ENCODE peak calls at places on chromosomes 11 and 22, in eight cellular contexts. G is T-helper 22 cell, E is Caki2, R is NAMALWA, W is mucosa of gallbladder, J is RWPE1, Y is T follicular helper cell, B is NCI-H1105 treated with DMSO at 0.1 percent for 48 hours. V is an unnamed sample.

GRCh38 chr22:33677536-33677935 is 242.7 kb downstream of the LARGE1 start:
- DNase-seq in G (no peak), E (no peak), R (no peak), W (no peak), J (no peak), Y (no peak), B (no peak), V (no peak)

GRCh38 chr11:47241740-47242400 is 6.7 kb downstream of the ACP2 start:
- DNase-seq in G (no peak), E (no peak), R (no peak), W (no peak), J (no peak), Y (no peak), B (no peak), V (no peak)

GRCh38 chr11:68014157-68014965 is 4.2 kb downstream of the ALDH3B1 start:
- DNase-seq in G (no peak), E (peak), R (no peak), W (peak), J (peak), Y (no peak), B (no peak), V (no peak)

GRCh38 chr11:68191661-68192579 is 21.2 kb downstream of the KMT5B start:
- DNase-seq in G (no peak), E (peak), R (no peak), W (no peak), J (no peak), Y (no peak), B (no peak), V (no peak)

GRCh38 chr22:32587449-32587848 is 112.8 kb downstream of the FBXO7 start:
- DNase-seq in G (no peak), E (no peak), R (no peak), W (no peak), J (no peak), Y (no peak), B (no peak), V (no peak)

GRCh38 chr11:82775736-82776346 is 42.2 kb upstream of the FAM181B start:
- DNase-seq in G (no peak), E (peak), R (peak), W (no peak), J (peak), Y (no peak), B (no peak), V (peak)

GRCh38 chr22:45608763-45609180 is 62.9 kb upstream of the ATXN10 start:
- DNase-seq in G (no peak), E (peak), R (no peak), W (no peak), J (no peak), Y (no peak), B (no peak), V (peak)

GRCh38 chr22:36160499-36160942 is at the start of gene APOL3:
- DNase-seq in G (peak), E (no peak), R (peak), W (peak), J (peak), Y (peak), B (no peak), V (peak)

GRCh38 chr11:88575876-88576275 is 238.3 kb upstream of the CTSC start:
- DNase-seq in G (no peak), E (no peak), R (no peak), W (no peak), J (no peak), Y (no peak), B (no peak), V (no peak)

GRCh38 chr11:112017538-112017937 is 7.7 kb upstream of the DLAT start:
- DNase-seq in G (no peak), E (no peak), R (no peak), W (peak), J (no peak), Y (no peak), B (no peak), V (no peak)

GRCh38 chr11:128318856-128319474 is 268.4 kb downstream of the ETS1 start:
- DNase-seq in G (peak), E (no peak), R (no peak), W (no peak), J (no peak), Y (peak), B (no peak), V (peak)

GRCh38 chr22:32823024-32823730 is 21.7 kb downstream of the TIMP3 start:
- DNase-seq in G (no peak), E (peak), R (peak), W (no peak), J (no peak), Y (no peak), B (peak), V (peak)

V was measured in activated CD4-positive, alpha-beta memory T cell treated with anti-CD3 and anti-CD28 coated beads for 36 hours.